ENCODE peak calls at places on chromosomes 7 and 10, in seven cellular contexts. One of them, this sample, is unnamed. For H3K4me1 and H3K9me3, the result is how much of the 10 kb centered on the place peaks cover.

GRCh38 chr10:102017295-102017694 is 38.7 kb downstream of the ARMH3 start:
- DNase-seq in PC-9: no peak
- DNase-seq in neural progenitor cell: no peak
- DNase-seq in GM23248: no peak
- DNase-seq in kidney: no peak
- DNase-seq in stomach: no peak
- DNase-seq in lung: no peak
- DNase-seq in this sample: no peak

GRCh38 chr10:108911814-108912541 is 1011.3 kb downstream of the XPNPEP1 start:
- DNase-seq in PC-9: no peak
- DNase-seq in neural progenitor cell: peak
- DNase-seq in GM23248: peak
- DNase-seq in kidney: peak
- DNase-seq in stomach: peak
- DNase-seq in lung: peak
- DNase-seq in this sample: peak

GRCh38 chr7:32809871-32810270 is 81.7 kb downstream of the KBTBD2 start:
- DNase-seq in PC-9: no peak
- DNase-seq in neural progenitor cell: no peak
- DNase-seq in GM23248: no peak
- DNase-seq in kidney: no peak
- DNase-seq in stomach: no peak
- DNase-seq in lung: no peak
- DNase-seq in this sample: no peak

GRCh38 chr10:130994191-130994590 is 317.3 kb downstream of the TCERG1L start:
- DNase-seq in PC-9: no peak
- DNase-seq in neural progenitor cell: no peak
- DNase-seq in GM23248: no peak
- DNase-seq in kidney: no peak
- DNase-seq in stomach: no peak
- DNase-seq in lung: peak
- DNase-seq in this sample: no peak

GRCh38 chr7:83321011-83321410 is 158.3 kb upstream of the PCLO start:
- DNase-seq in PC-9: no peak
- DNase-seq in neural progenitor cell: no peak
- DNase-seq in GM23248: no peak
- DNase-seq in kidney: no peak
- DNase-seq in stomach: no peak
- DNase-seq in lung: no peak
- DNase-seq in this sample: no peak

GRCh38 chr7:32062150-32062549 is 8.1 kb downstream of the PDE1C start:
- DNase-seq in PC-9: peak
- DNase-seq in neural progenitor cell: peak
- DNase-seq in GM23248: peak
- DNase-seq in kidney: no peak
- DNase-seq in stomach: peak
- DNase-seq in lung: peak
- DNase-seq in this sample: peak

GRCh38 chr10:14659626-14660196 is 115.0 kb downstream of the FAM107B start:
- DNase-seq in PC-9: no peak
- DNase-seq in neural progenitor cell: no peak
- DNase-seq in GM23248: peak
- DNase-seq in kidney: no peak
- DNase-seq in stomach: peak
- DNase-seq in lung: no peak
- DNase-seq in this sample: no peak

GRCh38 chr10:23994459-23995046 is 214.4 kb upstream of the KIAA1217 start:
- DNase-seq in PC-9: no peak
- DNase-seq in neural progenitor cell: peak
- DNase-seq in GM23248: peak
- DNase-seq in kidney: no peak
- DNase-seq in stomach: peak
- DNase-seq in lung: peak
- DNase-seq in this sample: no peak

GRCh38 chr7:47578581-47579270 is 3.2 kb downstream of the TNS3 start:
- DNase-seq in PC-9: peak
- DNase-seq in neural progenitor cell: no peak
- DNase-seq in GM23248: peak
- DNase-seq in kidney: no peak
- DNase-seq in stomach: no peak
- DNase-seq in lung: no peak
- DNase-seq in this sample: no peak

GRCh38 chr10:71725998-71726672 is 6.6 kb upstream of the C10orf105 start:
- DNase-seq in PC-9: peak
- DNase-seq in neural progenitor cell: peak
- DNase-seq in GM23248: peak
- DNase-seq in kidney: no peak
- DNase-seq in stomach: no peak
- DNase-seq in lung: no peak
- DNase-seq in this sample: no peak

GRCh38 chr10:3401491-3401938 is 228.9 kb upstream of the PITRM1 start:
- DNase-seq in PC-9: no peak
- DNase-seq in neural progenitor cell: no peak
- DNase-seq in GM23248: peak
- DNase-seq in kidney: no peak
- DNase-seq in stomach: no peak
- DNase-seq in lung: no peak
- DNase-seq in this sample: no peak

GRCh38 chr7:45230083-45230482 is 72.5 kb downstream of the RAMP3 start:
- DNase-seq in PC-9: no peak
- DNase-seq in neural progenitor cell: no peak
- DNase-seq in GM23248: no peak
- DNase-seq in kidney: no peak
- DNase-seq in stomach: no peak
- DNase-seq in lung: no peak
- DNase-seq in this sample: no peak

GRCh38 chr10:22086730-22087364 is 83.3 kb upstream of the DNAJC1 start:
- DNase-seq in PC-9: no peak
- DNase-seq in neural progenitor cell: peak
- DNase-seq in GM23248: peak
- DNase-seq in kidney: peak
- DNase-seq in stomach: peak
- DNase-seq in lung: peak
- DNase-seq in this sample: peak

GRCh38 chr10:119189811-119190282 is 11.2 kb upstream of the PRDX3 start:
- DNase-seq in PC-9: no peak
- DNase-seq in neural progenitor cell: no peak
- DNase-seq in GM23248: no peak
- DNase-seq in kidney: no peak
- DNase-seq in stomach: no peak
- DNase-seq in lung: no peak
- DNase-seq in this sample: peak

GRCh38 chr7:134545379-134545778 is 3.5 kb upstream of the AKR1B15 start:
- DNase-seq in PC-9: no peak
- DNase-seq in neural progenitor cell: no peak
- DNase-seq in GM23248: no peak
- DNase-seq in kidney: no peak
- DNase-seq in stomach: no peak
- DNase-seq in lung: no peak
- DNase-seq in this sample: no peak

GRCh38 chr7:81499262-81500116 is 270.4 kb downstream of the HGF start:
- DNase-seq in PC-9: peak
- DNase-seq in neural progenitor cell: peak
- DNase-seq in GM23248: peak
- DNase-seq in kidney: no peak
- DNase-seq in stomach: no peak
- DNase-seq in lung: no peak
- DNase-seq in this sample: no peak

GRCh38 chr10:13414855-13415254 is 66.8 kb upstream of the SEPHS1 start:
- DNase-seq in PC-9: no peak
- DNase-seq in neural progenitor cell: peak
- DNase-seq in GM23248: peak
- DNase-seq in kidney: no peak
- DNase-seq in stomach: peak
- DNase-seq in lung: no peak
- DNase-seq in this sample: no peak

GRCh38 chr7:144830024-144830785 is 5.6 kb downstream of the TPK1 start:
- DNase-seq in PC-9: no peak
- DNase-seq in neural progenitor cell: no peak
- DNase-seq in GM23248: peak
- DNase-seq in kidney: no peak
- DNase-seq in stomach: no peak
- DNase-seq in lung: no peak
- DNase-seq in this sample: no peak

GRCh38 chr7:128783143-128783799 is 7.7 kb upstream of the OPN1SW start:
- DNase-seq in PC-9: no peak
- DNase-seq in neural progenitor cell: peak
- DNase-seq in GM23248: peak
- DNase-seq in kidney: peak
- DNase-seq in stomach: peak
- DNase-seq in lung: no peak
- DNase-seq in this sample: peak

GRCh38 chr7:3924277-3924676 is 623.2 kb downstream of the SDK1 start:
- DNase-seq in PC-9: no peak
- DNase-seq in neural progenitor cell: no peak
- DNase-seq in GM23248: no peak
- DNase-seq in kidney: no peak
- DNase-seq in stomach: no peak
- DNase-seq in lung: no peak
- DNase-seq in this sample: no peak

GRCh38 chr7:135204876-135205275 is 6.5 kb downstream of the WDR91 start:
- DNase-seq in PC-9: no peak
- DNase-seq in neural progenitor cell: no peak
- DNase-seq in GM23248: no peak
- DNase-seq in kidney: no peak
- DNase-seq in stomach: no peak
- DNase-seq in lung: no peak
- DNase-seq in this sample: no peak

DNA sequence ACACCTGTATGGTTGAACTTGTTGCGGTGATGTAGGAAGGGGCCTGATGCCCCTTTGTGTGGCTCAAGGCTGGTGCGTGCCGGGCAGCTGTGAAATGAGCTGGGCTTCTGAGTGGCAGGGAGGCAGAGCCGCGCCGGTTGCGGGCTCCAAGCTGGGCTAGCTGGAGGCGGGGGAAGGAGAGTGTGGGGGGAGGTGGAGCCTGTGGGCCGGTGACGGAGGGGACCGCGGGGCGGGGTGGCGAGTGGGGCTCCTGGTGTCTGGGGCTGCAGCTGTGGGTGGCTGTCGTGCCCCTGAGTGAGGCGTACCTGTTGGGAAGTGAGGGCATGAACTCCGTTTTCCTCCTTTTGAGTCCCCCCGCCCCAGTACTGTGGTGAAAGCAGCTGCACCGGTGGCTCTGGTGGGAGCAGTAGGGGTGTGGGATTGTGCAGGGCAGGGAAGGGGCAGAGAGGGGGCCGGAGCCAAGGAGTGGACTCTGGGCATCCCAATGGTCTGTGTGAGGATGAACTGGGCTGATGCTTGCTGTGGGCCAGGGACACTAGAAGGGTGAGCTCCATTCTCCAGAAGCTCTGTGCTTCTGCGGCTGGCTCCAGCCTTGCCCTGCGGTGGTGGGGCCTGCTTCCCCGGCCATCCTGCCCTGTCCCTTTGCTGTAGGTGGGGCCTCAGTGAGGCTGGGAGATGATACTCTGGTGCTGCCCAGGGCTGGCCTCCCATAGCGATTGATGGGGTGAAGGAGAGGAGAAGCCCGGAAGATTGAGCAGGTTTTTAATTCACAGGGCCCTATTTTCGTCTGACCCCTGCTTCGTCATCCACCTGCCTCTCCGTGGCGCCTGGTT is 41.7 kb downstream of the INPP5A start:
- DNase-seq in PC-9: no peak
- DNase-seq in neural progenitor cell: no peak
- DNase-seq in GM23248: no peak
- DNase-seq in kidney: no peak
- DNase-seq in stomach: no peak
- DNase-seq in lung: no peak
- DNase-seq in this sample: peak
- H3K4me1 ChIP-seq in PC-9: under half
- H3K4me1 ChIP-seq in neural progenitor cell: under half
- H3K4me1 ChIP-seq in GM23248: under half
- H3K4me1 ChIP-seq in kidney: under half
- H3K4me1 ChIP-seq in stomach: under half
- H3K4me1 ChIP-seq in lung: under half
- H3K4me1 ChIP-seq in this sample: under half

GRCh38 chr7:153021542-153021941 is 262.0 kb downstream of the ACTR3B start:
- DNase-seq in PC-9: no peak
- DNase-seq in neural progenitor cell: no peak
- DNase-seq in GM23248: no peak
- DNase-seq in kidney: no peak
- DNase-seq in stomach: no peak
- DNase-seq in lung: no peak
- DNase-seq in this sample: no peak
- H3K9me3 ChIP-seq in PC-9: under half
- H3K9me3 ChIP-seq in neural progenitor cell: under half
- H3K9me3 ChIP-seq in GM23248: under half
- H3K9me3 ChIP-seq in kidney: under half
- H3K9me3 ChIP-seq in stomach: under half
- H3K9me3 ChIP-seq in lung: under half
- H3K9me3 ChIP-seq in this sample: under half

DNA sequence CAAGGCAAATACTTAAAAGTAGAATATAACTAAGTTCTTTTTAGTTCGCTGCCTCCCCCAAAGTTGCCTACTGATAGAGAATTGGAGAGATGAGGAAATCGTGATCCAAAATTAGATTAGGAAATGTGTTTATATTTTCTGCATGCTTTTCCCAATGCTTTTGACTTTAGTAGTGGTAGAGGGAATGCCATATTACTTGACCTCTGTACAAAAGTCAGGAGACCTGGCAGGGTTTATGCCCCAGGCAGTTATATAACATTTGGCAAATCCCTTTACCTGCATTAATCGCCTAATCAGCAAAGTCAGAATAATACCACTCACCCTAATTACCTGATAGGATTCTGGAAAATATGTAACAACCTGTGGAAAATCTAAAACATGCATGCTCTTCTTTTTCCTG is 142.9 kb downstream of the ANKRD30A start:
- DNase-seq in PC-9: no peak
- DNase-seq in neural progenitor cell: no peak
- DNase-seq in GM23248: no peak
- DNase-seq in kidney: no peak
- DNase-seq in stomach: no peak
- DNase-seq in lung: no peak
- DNase-seq in this sample: no peak
- H3K4me1 ChIP-seq in PC-9: under half
- H3K4me1 ChIP-seq in neural progenitor cell: under half
- H3K4me1 ChIP-seq in GM23248: under half
- H3K4me1 ChIP-seq in kidney: under half
- H3K4me1 ChIP-seq in stomach: under half
- H3K4me1 ChIP-seq in lung: under half
- H3K4me1 ChIP-seq in this sample: under half

DNA sequence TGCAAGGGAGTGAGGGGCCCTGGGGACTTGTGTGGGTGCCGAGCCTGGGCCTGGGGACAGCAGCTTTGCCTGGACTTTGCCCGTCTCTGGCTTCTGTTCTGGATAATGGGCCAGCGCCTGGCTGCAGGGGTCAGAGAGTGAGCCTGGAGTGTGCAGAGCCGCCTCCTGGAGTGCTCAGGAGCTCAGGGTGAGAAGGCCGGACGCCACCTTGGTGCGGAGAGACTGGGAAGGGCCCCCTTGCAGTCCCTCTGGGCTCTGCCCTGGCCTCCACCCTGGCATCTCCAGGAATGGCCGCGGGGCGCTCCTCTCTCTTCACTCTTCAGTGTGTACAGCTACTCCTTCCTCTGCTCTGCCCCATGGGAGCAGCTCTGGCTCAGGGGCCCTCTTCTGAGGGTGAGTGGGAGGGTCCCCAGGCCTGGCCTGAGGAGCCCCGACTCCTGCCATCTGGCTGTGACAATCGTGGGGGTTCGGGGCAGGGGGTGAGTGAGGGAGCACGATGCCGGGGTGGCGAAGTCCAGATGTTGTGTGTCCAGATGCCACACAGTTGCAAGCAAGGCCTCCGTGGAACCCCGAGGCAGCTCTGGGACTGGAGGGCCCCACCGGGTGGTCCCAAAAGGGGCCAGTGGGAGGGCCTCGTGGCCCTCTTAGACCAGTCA is 187.1 kb downstream of the DNAJB6 start:
- DNase-seq in PC-9: no peak
- DNase-seq in neural progenitor cell: no peak
- DNase-seq in GM23248: no peak
- DNase-seq in kidney: no peak
- DNase-seq in stomach: peak
- DNase-seq in lung: no peak
- DNase-seq in this sample: no peak
- H3K9me3 ChIP-seq in PC-9: under half
- H3K9me3 ChIP-seq in neural progenitor cell: under half
- H3K9me3 ChIP-seq in GM23248: under half
- H3K9me3 ChIP-seq in kidney: under half
- H3K9me3 ChIP-seq in stomach: under half
- H3K9me3 ChIP-seq in lung: under half
- H3K9me3 ChIP-seq in this sample: under half